ENCODE peak calls at places on chromosome 22, in ten cellular contexts. K is CD4-positive, CD25-positive, alpha-beta regulatory T cell; T is right cardiac atrium; J is IMR-90; Y is cardiac muscle cell; Z is tibial artery; O is dorsolateral prefrontal cortex; A is CD8-positive, alpha-beta T cell; E is HCT116; M is adrenal gland. Q is an unnamed sample.

GRCh38 chr22:45880732-45881523 is 96.0 kb downstream of the WNT7B start:
- DNase-seq in T (no peak), J (no peak), O (peak), M (no peak), A (no peak), K (no peak), E (no peak), Z (no peak), Y (no peak), Q (no peak)

GRCh38 chr22:37431366-37431765 is 4.1 kb upstream of the ELFN2 start:
- DNase-seq in E (peak), O (no peak), K (no peak), M (no peak), J (peak), Y (no peak), A (no peak), T (no peak), Z (no peak), Q (no peak)

GRCh38 chr22:37370306-37370979 is 56.8 kb downstream of the ELFN2 start:
- DNase-seq in E (no peak), T (peak), M (no peak), O (peak), Z (peak), Y (no peak), K (no peak), A (no peak), J (no peak), Q (peak)

GRCh38 chr22:20422271-20422958 is 15.2 kb downstream of the SCARF2 start:
- DNase-seq in E (no peak), M (no peak), Z (no peak), K (no peak), T (no peak), J (peak), Y (peak), A (no peak), O (peak), Q (no peak)

GRCh38 chr22:44697423-44698179 is 4.4 kb upstream of the PRR5 start:
- DNase-seq in Z (peak), A (peak), K (peak), E (peak), Y (peak), J (peak), O (peak), M (peak), T (peak), Q (peak)

GRCh38 chr22:44325718-44326548 is 13.2 kb upstream of the SHISAL1 start:
- DNase-seq in M (no peak), Z (no peak), K (no peak), O (no peak), Y (peak), T (no peak), E (no peak), A (no peak), J (peak), Q (no peak)

GRCh38 chr22:48780597-48781277 is 1046.9 kb downstream of the BRD1 start:
- DNase-seq in K (no peak), E (no peak), Y (no peak), A (peak), J (no peak), Z (no peak), O (no peak), T (no peak), M (peak), Q (no peak)

GRCh38 chr22:30609260-30610185 is 2.5 kb downstream of the TCN2 start:
- DNase-seq in T (peak), O (no peak), Z (peak), M (peak), A (no peak), J (peak), K (no peak), E (no peak), Y (peak), Q (peak)

GRCh38 chr22:37401401-37401859 is 25.8 kb downstream of the ELFN2 start:
- DNase-seq in O (no peak), T (peak), A (no peak), Y (peak), J (peak), K (no peak), Z (no peak), E (no peak), M (no peak), Q (no peak)

GRCh38 chr22:20571531-20572007 is 64.2 kb downstream of the MED15 start:
- DNase-seq in M (no peak), O (no peak), Y (peak), E (no peak), A (peak), Z (no peak), T (no peak), K (peak), J (no peak), Q (peak)

GRCh38 chr22:32348031-32348611 is 9.5 kb upstream of the RFPL3 start:
- DNase-seq in A (no peak), O (no peak), T (no peak), Y (no peak), J (no peak), M (no peak), E (no peak), K (no peak), Z (no peak), Q (no peak)
- H3K27ac ChIP-seq in A (no peak), O (no peak), T (no peak), Y (no peak), J (no peak), M (no peak), E (no peak), K (no peak), Z (no peak), Q (no peak)

DNA sequence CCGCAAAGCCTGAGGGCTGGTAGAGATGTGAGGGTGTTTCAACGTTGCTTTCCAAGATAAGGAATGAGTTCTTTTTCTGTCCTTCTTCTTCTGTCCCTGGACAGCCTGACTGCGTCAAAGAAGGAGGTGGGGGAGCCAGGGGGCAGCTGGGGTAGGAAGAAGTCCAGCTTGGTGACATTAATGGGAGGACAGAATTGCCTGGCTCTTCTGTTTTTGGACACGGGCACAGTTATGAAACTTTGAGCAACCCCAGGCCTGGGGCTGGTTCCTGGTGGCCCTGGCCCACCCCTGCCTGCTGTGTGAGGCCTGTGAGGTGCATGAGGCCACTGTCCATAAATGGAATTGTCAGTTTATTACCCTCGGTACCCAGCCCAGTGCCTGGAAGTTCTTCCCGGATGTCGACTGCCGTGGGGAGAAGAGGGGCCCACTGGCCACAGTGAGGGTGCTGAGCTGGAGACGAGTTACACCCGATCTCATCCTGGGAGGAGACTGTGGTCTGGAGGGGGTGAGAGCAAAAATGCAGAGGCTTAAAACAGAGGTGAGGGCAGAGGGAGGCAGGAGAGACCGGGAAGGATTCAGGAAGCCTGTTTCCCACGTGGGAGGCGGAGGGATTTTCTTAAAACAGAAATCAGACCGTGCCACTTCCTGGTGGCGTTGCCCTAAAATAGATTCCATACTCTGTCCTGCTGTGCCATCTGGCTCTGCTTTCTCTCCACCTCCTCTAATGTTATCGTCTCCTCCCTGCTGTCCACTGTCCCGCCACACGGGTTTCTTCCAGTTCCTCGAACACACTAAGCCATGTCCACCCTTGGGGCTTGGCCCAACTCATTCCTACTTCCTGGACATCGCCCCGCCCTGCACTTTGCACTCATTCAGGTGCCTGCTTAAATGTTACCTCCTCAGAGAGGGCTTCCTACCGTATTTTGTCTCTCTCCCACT is 59.7 kb upstream of the RASD2 start:
- DNase-seq in A (no peak), K (no peak), M (no peak), T (no peak), E (no peak), O (peak), J (no peak), Y (no peak), Z (no peak), Q (no peak)
- H3K27ac ChIP-seq in A (no peak), K (no peak), M (peak), T (peak), E (peak), O (no peak), J (no peak), Y (no peak), Z (peak), Q (peak)

GRCh38 chr22:46934172-46934745 is 171.8 kb downstream of the TBC1D22A start:
- DNase-seq in J (no peak), E (no peak), K (no peak), T (no peak), A (no peak), O (no peak), M (no peak), Z (no peak), Y (no peak), Q (no peak)
- H3K27ac ChIP-seq in J (peak), E (no peak), K (no peak), T (no peak), A (no peak), O (no peak), M (peak), Z (no peak), Y (no peak), Q (peak)

GRCh38 chr22:26464312-26464711 is 19.3 kb downstream of the HPS4 start:
- DNase-seq in M (no peak), T (peak), Y (peak), Z (no peak), A (no peak), K (no peak), E (no peak), O (no peak), J (no peak), Q (peak)
- H3K27ac ChIP-seq in M (peak), T (peak), Y (no peak), Z (no peak), A (no peak), K (no peak), E (no peak), O (peak), J (no peak), Q (no peak)